ENCODE peak calls at places on chromosomes 2 and 18, in four cellular contexts. F is GM12892; D is CD4-positive, CD25-positive, alpha-beta regulatory T cell; P is colonic mucosa. A is an unnamed sample.

GRCh38 chr18:57959278-57959677 is 84.7 kb upstream of the NEDD4L start:
- DNase-seq in F (no peak), D (no peak), P (peak), A (peak)

GRCh38 chr2:45741451-45741850 is 90.0 kb downstream of the PRKCE start:
- DNase-seq in P (no peak), D (no peak), F (no peak), A (no peak)

GRCh38 chr2:44120428-44120827 is 48.2 kb upstream of the PPM1B start:
- DNase-seq in F (no peak), D (no peak), P (no peak), A (peak)

GRCh38 chr2:122328811-122329210 is 573.4 kb downstream of the TSN start:
- DNase-seq in F (no peak), P (no peak), D (no peak), A (peak)

GRCh38 chr2:202990501-202990900 is 24.2 kb upstream of the NBEAL1 start:
- DNase-seq in D (no peak), P (no peak), F (no peak), A (no peak)

GRCh38 chr2:2328847-2329246 is 2.2 kb downstream of the MYT1L start:
- DNase-seq in P (no peak), F (no peak), D (no peak), A (no peak)

GRCh38 chr2:190121971-190122370 is 59.4 kb upstream of the MSTN start:
- DNase-seq in F (no peak), P (no peak), D (no peak), A (no peak)

GRCh38 chr2:129256642-129257041 is 722.8 kb upstream of the RAB6C start:
- DNase-seq in D (no peak), F (no peak), P (no peak), A (no peak)

GRCh38 chr2:152718909-152719645 is 657 bp downstream of the ARL6IP6 start:
- DNase-seq in D (no peak), F (no peak), P (peak), A (peak)

GRCh38 chr2:146124741-146125140 is 1604.8 kb upstream of the ZEB2 start:
- DNase-seq in D (no peak), F (no peak), P (no peak), A (peak)

GRCh38 chr2:38215993-38216392 is 140.0 kb upstream of the CYP1B1 start:
- DNase-seq in P (no peak), D (no peak), F (no peak), A (peak)

GRCh38 chr2:230929381-230930148 is 4.5 kb upstream of the GPR55 start:
- DNase-seq in F (no peak), P (no peak), D (no peak), A (no peak)

GRCh38 chr2:175187378-175187777 is 5.9 kb upstream of the ATP5MC3 start:
- DNase-seq in F (no peak), P (no peak), D (no peak), A (peak)

GRCh38 chr2:110816404-110817365 is 84.3 kb downstream of the ACOXL start:
- DNase-seq in P (no peak), F (no peak), D (no peak), A (no peak)

GRCh38 chr18:6719098-6719913 is 10.2 kb upstream of the ARHGAP28 start:
- DNase-seq in F (no peak), D (no peak), P (no peak), A (no peak)

GRCh38 chr2:38315707-38316333 is 61.3 kb downstream of the ATL2 start:
- DNase-seq in D (peak), P (no peak), F (peak), A (peak)

GRCh38 chr2:79981316-79981715 is 323.2 kb downstream of the LRRTM1 start:
- DNase-seq in D (no peak), F (no peak), P (no peak), A (no peak)

GRCh38 chr2:85431787-85432186 is 13.3 kb downstream of the SH2D6 start:
- DNase-seq in D (no peak), P (no peak), F (no peak), A (no peak)

GRCh38 chr2:100733344-100734187 is 86.4 kb upstream of the NPAS2 start:
- DNase-seq in D (no peak), P (no peak), F (no peak), A (peak)

GRCh38 chr2:237707859-237708398 is 80.5 kb downstream of the LRRFIP1 start:
- DNase-seq in P (no peak), D (no peak), F (no peak), A (no peak)

GRCh38 chr2:64850641-64851040 is 138.6 kb upstream of the SLC1A4 start:
- DNase-seq in D (no peak), F (no peak), P (no peak), A (no peak)

GRCh38 chr2:119182046-119182445 is 23.5 kb upstream of the C1QL2 start:
- DNase-seq in D (no peak), P (no peak), F (no peak), A (no peak)

GRCh38 chr2:222311321-222311977 is 12.7 kb upstream of the PAX3 start:
- DNase-seq in D (no peak), P (no peak), F (no peak), A (no peak)